ENCODE peak calls at places on chromosome 1, in four cellular contexts. B, O, P and Z are unnamed samples.

GRCh38 chr1:117572546-117572945 is 33.3 kb upstream of the TENT5C start:
- DNase-seq in B (no peak), O (no peak), P (no peak), Z (no peak)

GRCh38 chr1:154344977-154345837 is 19.9 kb downstream of the ATP8B2 start:
- DNase-seq in B (no peak), O (peak), P (peak), Z (no peak)

GRCh38 chr1:99370476-99370875 is 106.2 kb downstream of the PLPPR4 start:
- DNase-seq in B (no peak), O (no peak), P (no peak), Z (no peak)

GRCh38 chr1:40709100-40709801 is 17.7 kb downstream of the NFYC start:
- DNase-seq in B (peak), O (peak), P (peak), Z (no peak)

GRCh38 chr1:60553730-60554129 is 480.2 kb upstream of the C1orf87 start:
- DNase-seq in B (no peak), O (no peak), P (no peak), Z (no peak)

GRCh38 chr1:182163821-182164223 is 102.3 kb upstream of the ZNF648 start:
- DNase-seq in B (no peak), O (no peak), P (no peak), Z (no peak)

GRCh38 chr1:65149753-65150463 is 1.9 kb downstream of the AK4 start:
- DNase-seq in B (no peak), O (no peak), P (no peak), Z (no peak)

GRCh38 chr1:171127481-171127880 is 36.8 kb downstream of the FMO3 start:
- DNase-seq in B (no peak), O (no peak), P (no peak), Z (no peak)

GRCh38 chr1:24704411-24705259 is 40.6 kb upstream of the CLIC4 start:
- DNase-seq in B (no peak), O (no peak), P (peak), Z (no peak)

GRCh38 chr1:2050482-2050792 is 226 bp downstream of the PRKCZ start:
- DNase-seq in B (no peak), O (no peak), P (no peak), Z (no peak)

GRCh38 chr1:84060781-84061180 is 61.8 kb upstream of the TTLL7 start:
- DNase-seq in B (no peak), O (no peak), P (no peak), Z (no peak)

GRCh38 chr1:31760422-31760900 is 3.7 kb downstream of the ADGRB2 start:
- DNase-seq in B (no peak), O (no peak), P (no peak), Z (no peak)

GRCh38 chr1:62493656-62494055 is 56.8 kb downstream of the USP1 start:
- DNase-seq in B (no peak), O (no peak), P (no peak), Z (no peak)

GRCh38 chr1:107480548-107480947 is 339.7 kb downstream of the NTNG1 start:
- DNase-seq in B (no peak), O (no peak), P (no peak), Z (no peak)

GRCh38 chr1:157154940-157155514 is 16.8 kb upstream of the ETV3 start:
- DNase-seq in B (no peak), O (peak), P (peak), Z (no peak)

GRCh38 chr1:228035844-228036243 is 29.0 kb downstream of the WNT3A start:
- DNase-seq in B (no peak), O (no peak), P (no peak), Z (no peak)

GRCh38 chr1:30908446-30908885 is at the start of gene SDC3:
- DNase-seq in B (no peak), O (no peak), P (peak), Z (no peak)

GRCh38 chr1:31577515-31578191 is 1.3 kb downstream of the TINAGL1 start:
- DNase-seq in B (no peak), O (peak), P (peak), Z (no peak)

GRCh38 chr1:29383972-29384371 is 147.7 kb downstream of the PTPRU start:
- DNase-seq in B (no peak), O (no peak), P (no peak), Z (no peak)

GRCh38 chr1:75855010-75855409 is 58.3 kb downstream of the MSH4 start:
- DNase-seq in B (peak), O (peak), P (no peak), Z (no peak)

GRCh38 chr1:179326746-179327145 is 33.1 kb downstream of the SOAT1 start:
- DNase-seq in B (no peak), O (no peak), P (no peak), Z (no peak)

GRCh38 chr1:903305-903704 is 20.4 kb upstream of the SAMD11 start:
- DNase-seq in B (no peak), O (no peak), P (peak), Z (no peak)

DNA sequence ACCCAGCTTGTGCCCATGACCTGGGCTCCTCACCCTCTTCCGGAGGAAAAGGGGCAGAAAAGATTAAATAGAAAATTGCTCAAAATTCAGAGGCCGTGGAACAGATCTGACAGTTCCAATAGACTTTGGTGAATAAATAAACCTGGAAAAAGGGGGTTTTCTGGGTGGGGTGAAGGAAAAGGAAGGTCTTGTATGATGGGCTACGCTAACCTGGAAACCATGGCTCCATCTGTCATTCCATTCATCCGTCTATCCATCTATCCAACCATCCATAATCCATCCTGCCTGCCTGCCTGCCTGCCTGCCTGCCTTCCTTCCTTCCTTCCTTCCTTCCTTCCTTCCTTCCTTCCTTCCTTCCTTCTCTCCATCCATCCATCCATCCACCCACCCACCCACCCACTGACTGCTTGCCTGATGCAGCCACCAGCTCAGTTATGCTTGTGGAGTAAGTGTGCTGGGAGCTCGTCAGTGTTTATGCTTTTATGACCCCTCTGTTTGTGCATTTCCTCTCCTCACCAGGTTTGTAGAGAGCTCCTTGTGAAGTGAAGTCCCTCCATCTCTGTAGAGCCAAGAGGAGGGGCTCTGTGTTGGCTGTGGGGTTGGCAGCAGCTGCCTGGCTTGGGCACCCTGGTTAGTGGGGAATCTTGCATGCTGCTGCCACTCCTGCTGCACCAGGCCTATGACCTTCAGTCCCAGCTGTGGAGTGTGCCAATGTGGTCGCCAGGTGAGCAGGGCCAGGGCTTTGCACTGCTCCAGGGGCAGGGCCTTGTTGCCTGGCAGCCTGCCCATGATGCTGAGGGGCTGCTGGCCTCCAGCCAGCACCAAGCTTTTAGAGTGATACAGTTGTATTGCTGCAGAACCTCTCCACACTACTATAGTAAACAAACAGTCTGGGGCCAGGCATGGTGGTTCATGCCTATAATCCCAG is 16.0 kb upstream of the POU3F1 start:
- DNase-seq in B (no peak), O (no peak), P (no peak), Z (no peak)
- H3K4me3 ChIP-seq in B (no peak), O (no peak), P (no peak), Z (no peak)

DNA sequence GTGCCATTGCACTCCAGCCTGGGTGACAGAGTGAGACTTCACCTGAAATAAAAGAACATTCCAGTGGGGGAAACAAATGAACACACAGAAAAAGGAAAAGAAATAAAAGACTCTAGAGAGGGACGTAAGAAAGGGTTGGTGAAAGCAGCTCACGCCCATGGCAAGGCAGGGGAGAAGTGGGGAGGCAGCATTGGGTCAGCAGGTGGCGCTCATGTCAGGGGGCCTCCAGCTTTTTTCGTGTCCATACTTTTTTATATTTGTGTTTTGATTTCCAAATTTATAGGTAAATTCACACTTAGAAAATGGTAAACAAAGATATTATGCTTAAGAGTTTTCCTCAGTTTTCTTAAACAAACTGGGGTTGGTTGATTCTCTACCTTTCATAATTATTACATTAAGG is 45.5 kb downstream of the VPS13D start:
- DNase-seq in B (no peak), O (peak), P (peak), Z (no peak)
- TF ChIP-seq TCF7L2 in B (no peak), O (no peak), P (no peak), Z (no peak)

DNA sequence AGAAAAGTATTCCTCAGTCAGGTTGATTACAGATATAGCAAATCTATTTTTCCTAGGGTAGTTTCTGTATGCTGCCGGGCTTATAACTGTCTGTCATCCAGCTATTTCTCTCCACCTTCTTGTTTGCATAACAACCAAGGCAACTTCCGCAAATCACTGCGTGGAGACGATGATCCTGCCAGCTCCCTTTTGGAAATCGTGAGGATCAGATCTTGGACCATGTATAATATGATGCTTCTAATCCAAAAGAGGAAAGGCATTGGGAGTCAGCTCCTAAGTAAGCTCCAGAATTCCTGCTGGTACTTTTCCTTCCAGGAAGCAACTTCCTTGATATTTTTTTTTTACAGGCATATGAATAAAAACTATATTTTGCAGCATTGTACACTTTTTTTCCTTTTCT is 445 bp upstream of the RGS4 start:
- DNase-seq in B (no peak), O (no peak), P (no peak), Z (no peak)
- TF ChIP-seq REST in B (no peak), O (no peak), P (no peak), Z (no peak)

GRCh38 chr1:54402896-54403295 is 3.3 kb downstream of the SSBP3 start:
- DNase-seq in B (no peak), O (no peak), P (no peak), Z (no peak)
- H3K4me3 ChIP-seq in B (no peak), O (no peak), P (no peak), Z (no peak)

GRCh38 chr1:216034506-216034905 is 388.7 kb downstream of the USH2A start:
- DNase-seq in B (no peak), O (no peak), P (no peak), Z (no peak)
- TF ChIP-seq TCF7L2 in B (no peak), O (no peak), P (no peak), Z (no peak)

GRCh38 chr1:17923684-17924083 is 168.6 kb downstream of the ACTL8 start:
- DNase-seq in B (no peak), O (no peak), P (no peak), Z (no peak)
- TF ChIP-seq REST in B (no peak), O (no peak), P (no peak), Z (no peak)

GRCh38 chr1:200038645-200038986 is 11.1 kb downstream of the NR5A2 start:
- DNase-seq in B (no peak), O (no peak), P (no peak), Z (no peak)
- H3K4me3 ChIP-seq in B (peak), O (no peak), P (no peak), Z (peak)

DNA sequence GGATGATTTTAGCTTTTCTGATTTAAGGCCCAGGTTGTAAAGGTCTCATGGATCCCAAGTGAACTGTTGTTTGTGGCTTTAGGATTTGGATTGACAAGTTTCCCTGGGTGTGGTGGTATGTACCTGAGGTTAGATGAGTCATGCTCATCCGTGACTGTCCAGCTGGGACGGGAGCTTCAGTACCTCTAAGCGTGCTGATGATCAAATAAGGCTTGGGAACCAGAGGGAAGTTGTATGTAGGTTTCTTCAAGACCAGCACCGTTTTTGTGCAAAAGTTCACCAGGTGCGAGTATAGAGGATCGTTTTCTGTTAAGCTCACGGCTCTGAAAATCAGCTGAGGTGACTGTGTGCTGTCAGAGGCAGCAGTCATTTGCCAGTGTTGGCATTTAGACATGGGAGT is 19.8 kb downstream of the PLA2G2E start:
- DNase-seq in B (peak), O (no peak), P (no peak), Z (no peak)
- TF ChIP-seq TCF7L2 in B (no peak), O (no peak), P (no peak), Z (no peak)

GRCh38 chr1:97745912-97746311 is 174.9 kb downstream of the DPYD start:
- DNase-seq in B (no peak), O (no peak), P (no peak), Z (no peak)

GRCh38 chr1:97740891-97741290 is 179.9 kb downstream of the DPYD start:
- DNase-seq in B (no peak), O (no peak), P (no peak), Z (no peak)

GRCh38 chr1:97739596-97740103 is 181.2 kb downstream of the DPYD start:
- DNase-seq in B (no peak), O (no peak), P (no peak), Z (no peak)

GRCh38 chr1:97738270-97738669 is 182.6 kb downstream of the DPYD start:
- DNase-seq in B (no peak), O (no peak), P (no peak), Z (no peak)

DNA sequence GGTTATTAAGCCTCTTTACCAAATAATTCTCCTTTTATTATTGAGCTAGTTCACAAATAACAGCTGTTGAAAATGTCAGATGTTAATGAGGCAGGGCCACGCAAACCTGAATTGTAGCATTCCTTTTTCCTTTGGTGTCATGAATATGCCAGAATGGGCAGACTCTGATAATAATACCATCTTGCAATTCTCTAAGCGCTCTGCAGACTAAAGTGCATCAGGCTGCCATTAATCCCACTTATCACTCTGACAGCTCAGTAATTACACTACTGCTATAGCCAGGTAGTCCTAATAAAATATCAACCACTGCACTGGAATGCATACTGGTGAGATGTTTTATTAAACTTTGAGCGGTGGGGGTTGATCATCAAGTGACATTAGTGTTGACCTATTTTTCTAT is 177.7 kb downstream of the DPYD start:
- DNase-seq in B (no peak), O (no peak), P (no peak), Z (no peak)
- TF ChIP-seq REST in B (no peak), O (no peak), P (no peak), Z (no peak)

GRCh38 chr1:87072431-87072830 is 158.0 kb downstream of the HS2ST1 start:
- DNase-seq in B (no peak), O (no peak), P (no peak), Z (no peak)

GRCh38 chr1:87077959-87078673 is 163.7 kb downstream of the HS2ST1 start:
- DNase-seq in B (no peak), O (no peak), P (no peak), Z (no peak)

GRCh38 chr1:87072904-87073303 is 158.5 kb downstream of the HS2ST1 start:
- DNase-seq in B (no peak), O (no peak), P (no peak), Z (no peak)

GRCh38 chr1:87074001-87074795 is 159.8 kb downstream of the HS2ST1 start:
- DNase-seq in B (no peak), O (no peak), P (no peak), Z (no peak)
- H3K4me3 ChIP-seq in B (no peak), O (no peak), P (no peak), Z (no peak)